ENCODE peak calls at places on chromosomes 3 and 15, in four cellular contexts. V is fibroblast of mammary gland, U is PC-9, D is testis. M is an unnamed sample.

GRCh38 chr3:51819709-51820406 is 40.8 kb upstream of the IQCF6 start:
- DNase-seq in V (no peak), U (no peak), D (peak; percentile 25), M (no peak)

GRCh38 chr15:34644851-34645250 is 61.4 kb upstream of the GOLGA8B start:
- DNase-seq in V (no peak), U (no peak), D (no peak), M (no peak)

GRCh38 chr15:38819343-38819858 is 254.8 kb upstream of the RASGRP1 start:
- DNase-seq in V (no peak), U (no peak), D (no peak), M (no peak)

GRCh38 chr15:81327526-81327925 is 3.6 kb upstream of the STARD5 start:
- DNase-seq in V (peak; percentile 91), U (no peak), D (no peak), M (no peak)

GRCh38 chr3:55469957-55470526 is 17.1 kb downstream of the WNT5A start:
- DNase-seq in V (no peak), U (no peak), D (no peak), M (no peak)

GRCh38 chr3:196604548-196604947 is 34.9 kb upstream of the NRROS start:
- DNase-seq in V (no peak), U (no peak), D (no peak), M (no peak)

GRCh38 chr3:150443331-150443741 is 35.2 kb downstream of the TSC22D2 start:
- DNase-seq in V (peak; percentile 54), U (no peak), D (no peak), M (no peak)

GRCh38 chr3:27105904-27106303 is 263.3 kb downstream of the NEK10 start:
- DNase-seq in V (no peak), U (no peak), D (no peak), M (no peak)

GRCh38 chr3:36635731-36636130 is 128.6 kb downstream of the DCLK3 start:
- DNase-seq in V (peak; percentile 26), U (no peak), D (no peak), M (peak; percentile 31)

GRCh38 chr15:99239545-99240198 is 9.7 kb downstream of the TTC23 start:
- DNase-seq in V (no peak), U (no peak), D (no peak), M (no peak)

GRCh38 chr3:14740983-14741382 is 66.0 kb downstream of the C3orf20 start:
- DNase-seq in V (no peak), U (no peak), D (no peak), M (no peak)

GRCh38 chr15:91873133-91873526 is 19.6 kb downstream of the SLCO3A1 start:
- DNase-seq in V (no peak), U (no peak), D (no peak), M (no peak)

GRCh38 chr15:98111806-98112205 is 151.3 kb downstream of the ARRDC4 start:
- DNase-seq in V (no peak), U (no peak), D (no peak), M (no peak)

GRCh38 chr15:100787567-100787941 is 92.1 kb upstream of the ALDH1A3 start:
- DNase-seq in V (no peak), U (no peak), D (no peak), M (no peak)

GRCh38 chr3:10263549-10264363 is 15.5 kb downstream of the TATDN2 start:
- DNase-seq in V (peak; percentile 55), U (peak; percentile 9), D (peak; percentile 59), M (no peak)

GRCh38 chr15:28894631-28895030 is 8.9 kb downstream of the APBA2 start:
- DNase-seq in V (no peak), U (no peak), D (no peak), M (no peak)

GRCh38 chr3:104831076-104831475 is 535.6 kb upstream of the ALCAM start:
- DNase-seq in V (no peak), U (no peak), D (no peak), M (no peak)

GRCh38 chr15:52134502-52135144 is 22.0 kb upstream of the BCL2L10 start:
- DNase-seq in V (no peak), U (no peak), D (no peak), M (no peak)

GRCh38 chr3:40920041-40920440 is 279.3 kb upstream of the CTNNB1 start:
- DNase-seq in V (peak; percentile 58), U (no peak), D (no peak), M (peak; percentile 71)

GRCh38 chr3:59327324-59327939 is 277.6 kb upstream of the CFAP20DC start:
- DNase-seq in V (peak; percentile 30), U (peak; percentile 49), D (no peak), M (peak; percentile 98)

GRCh38 chr3:194423317-194423716 is 24.3 kb upstream of the GP5 start:
- DNase-seq in V (peak; percentile 18), U (no peak), D (no peak), M (no peak)

GRCh38 chr3:49415931-49416601 is 3.8 kb downstream of the TCTA start:
- DNase-seq in V (no peak), U (no peak), D (no peak), M (no peak)

GRCh38 chr15:38074029-38074428 is 139.6 kb downstream of the TMCO5A start:
- DNase-seq in V (peak; percentile 25), U (no peak), D (no peak), M (no peak)

GRCh38 chr3:107969994-107970896 is 120.6 kb downstream of the CD47 start:
- DNase-seq in V (no peak), U (peak; percentile 22), D (no peak), M (no peak)

GRCh38 chr3:141414800-141415462 is 46.6 kb downstream of the ZBTB38 start:
- DNase-seq in V (peak; percentile 85), U (no peak), D (no peak), M (no peak)

GRCh38 chr3:48607519-48607918 is 1.9 kb downstream of the UQCRC1 start:
- DNase-seq in V (peak; percentile 33), U (no peak), D (no peak), M (no peak)

GRCh38 chr3:157219215-157219614 is 59.3 kb upstream of the CCNL1 start:
- DNase-seq in V (no peak), U (no peak), D (no peak), M (no peak)

GRCh38 chr3:56799251-56799882 is 2.4 kb downstream of the ARHGEF3 start:
- DNase-seq in V (peak; percentile 74), U (no peak), D (no peak), M (no peak)

GRCh38 chr15:92801774-92802464 is 98.2 kb upstream of the CHD2 start:
- DNase-seq in V (peak; percentile 94), U (no peak), D (no peak), M (no peak)

GRCh38 chr3:132660056-132660744 is at the start of gene UBA5:
- DNase-seq in V (peak; percentile 60), U (peak; percentile 70), D (peak; percentile 73), M (no peak)

GRCh38 chr3:132660745-132661067 is 577 bp downstream of the UBA5 start:
- DNase-seq in V (peak; percentile 33), U (no peak), D (peak; percentile 15), M (no peak)

GRCh38 chr3:132661120-132661519 is 991 bp downstream of the UBA5 start:
- DNase-seq in V (no peak), U (no peak), D (no peak), M (no peak)

GRCh38 chr3:132659370-132660055 is at the start of gene ACAD11:
- DNase-seq in V (peak; percentile 70), U (peak; percentile 69), D (peak; percentile 85), M (no peak)

DNA sequence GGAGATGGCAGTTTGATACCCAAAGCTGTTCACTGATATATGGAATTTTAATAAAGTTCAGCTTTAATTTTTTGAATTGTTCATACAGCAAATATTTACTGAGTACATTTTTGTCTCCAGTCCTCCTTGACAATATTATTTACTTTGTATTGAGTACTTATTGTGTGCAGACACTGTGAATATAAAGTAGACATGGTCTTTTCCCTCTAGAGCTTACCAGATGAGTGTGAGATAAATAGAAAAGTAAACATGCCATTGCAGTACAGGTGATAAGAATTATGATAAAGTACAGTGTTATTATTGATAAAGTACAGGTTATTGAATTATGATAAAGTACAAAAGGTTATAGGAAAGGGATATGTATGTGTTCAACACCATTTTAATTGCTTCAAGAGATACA is 2.1 kb downstream of the UBA5 start:
- DNase-seq in V (no peak), U (no peak), D (no peak), M (no peak)
- H3K4me3 ChIP-seq in V (no peak overlapping the region), U (peak overlapping the region; percentile 82), D (no peak overlapping the region), M (no peak overlapping the region)

DNA sequence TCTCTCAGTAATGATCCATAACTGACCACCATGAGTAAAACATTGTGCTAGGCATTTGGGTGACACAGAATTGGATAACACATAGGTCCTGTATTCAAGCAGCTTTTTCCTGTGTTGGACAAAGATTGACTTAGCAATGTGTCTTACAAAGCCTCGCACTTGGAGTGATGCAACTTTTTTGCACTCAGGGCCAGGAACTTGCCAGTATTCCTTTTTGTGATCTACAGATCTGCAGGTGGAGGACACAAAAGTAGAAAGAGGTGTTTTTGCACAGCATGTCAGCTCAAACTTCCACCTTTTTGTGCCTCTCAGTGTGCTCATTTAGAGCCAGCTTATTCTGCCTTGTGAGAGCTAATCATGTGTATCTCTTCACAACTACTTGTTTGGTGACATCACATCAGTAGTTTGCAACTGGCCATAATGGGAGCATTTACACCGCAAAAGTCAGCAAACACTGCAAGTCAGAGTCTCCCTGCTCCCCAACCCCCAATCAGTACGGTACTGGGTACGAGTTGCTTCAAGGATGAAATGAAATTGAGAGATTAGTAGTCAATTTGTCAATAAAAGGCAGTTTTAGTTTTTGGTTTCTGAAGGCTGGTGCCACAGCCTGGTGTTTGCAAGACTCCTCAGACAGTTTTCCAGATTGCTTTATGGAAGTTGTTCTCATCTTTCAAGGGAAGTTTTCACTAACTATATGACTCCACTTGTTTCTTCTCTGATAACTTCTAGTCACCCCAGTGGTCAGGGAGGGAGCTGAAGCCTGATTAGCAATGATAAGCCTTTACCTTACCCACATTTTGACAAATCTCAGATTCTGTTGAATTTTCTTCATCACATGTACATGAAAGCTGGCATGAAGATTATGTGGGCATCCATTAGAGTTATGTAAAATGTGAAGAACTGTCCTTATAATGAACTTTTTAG is 149.1 kb downstream of the PDCD6IP start:
- DNase-seq in V (no peak), U (no peak), D (no peak), M (no peak)
- TF ChIP-seq CTCF in V (no peak), U (no peak), D (no peak), M (no peak)

GRCh38 chr15:67030036-67030762 is 35.2 kb upstream of the SMAD3 start:
- DNase-seq in V (no peak), U (no peak), D (no peak), M (no peak)

GRCh38 chr15:67032608-67033007 is 32.8 kb upstream of the SMAD3 start:
- DNase-seq in V (no peak), U (no peak), D (no peak), M (no peak)

GRCh38 chr15:67033521-67033920 is 31.9 kb upstream of the SMAD3 start:
- DNase-seq in V (no peak), U (no peak), D (no peak), M (no peak)

GRCh38 chr15:67031321-67031720 is 34.1 kb upstream of the SMAD3 start:
- DNase-seq in V (no peak), U (no peak), D (no peak), M (no peak)

DNA sequence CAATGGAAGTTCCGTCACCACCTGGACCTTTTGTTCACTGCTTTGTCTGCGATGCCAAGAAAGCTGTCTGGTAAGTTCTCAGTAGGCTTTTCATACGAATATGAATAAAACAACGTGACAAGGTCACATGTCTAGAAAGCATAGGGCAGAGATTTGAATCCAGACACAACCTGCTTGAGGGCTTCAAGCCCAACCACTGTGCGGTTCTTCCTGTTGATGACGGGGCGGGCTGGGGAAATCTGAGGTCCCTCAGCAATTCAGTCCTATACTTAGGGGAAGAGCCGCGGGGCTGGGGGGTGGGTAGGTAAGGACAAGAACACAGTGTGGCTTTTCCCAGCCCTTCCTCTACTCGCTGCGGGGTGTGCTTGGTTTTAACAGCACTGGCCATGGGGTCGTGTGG is 32.4 kb upstream of the SMAD3 start:
- DNase-seq in V (no peak), U (no peak), D (no peak), M (no peak)
- H3K4me3 ChIP-seq in V (no peak overlapping the region), U (no peak overlapping the region), D (peak overlapping the region; percentile 32), M (no peak overlapping the region)

GRCh38 chr3:134373942-134374790 is at the start of gene AMOTL2:
- DNase-seq in V (peak; percentile 92), U (peak; percentile 98), D (peak; percentile 86), M (peak; percentile 84)
- TF ChIP-seq CTCF in V (no peak), U (no peak), D (no peak), M (no peak)